ENCODE peak calls at places on chromosomes 1 and 21, in eight cellular contexts. G is heart left ventricle, X is vagina, J is ovary, I is stomach, N is HCT116, L is breast epithelium, T is body of pancreas. O is an unnamed sample.

GRCh38 chr1:145887631-145888030 is 2.0 kb upstream of the ANKRD35 start:
- DNase-seq in L (no peak), T (no peak), N (no peak), X (no peak), G (no peak), I (no peak), J (no peak), O (no peak)

GRCh38 chr1:39800471-39800835 is 11.8 kb upstream of the BMP8B start:
- DNase-seq in X (no peak), I (no peak), G (no peak), J (no peak), N (no peak), T (no peak), L (no peak), O (no peak)

GRCh38 chr1:224433041-224433670 is 1.4 kb downstream of the WDR26 start:
- DNase-seq in L (no peak), N (no peak), G (no peak), J (no peak), I (no peak), X (no peak), T (peak; percentile 26), O (peak; percentile 40)

GRCh38 chr1:204384636-204385354 is 25.1 kb upstream of the PLEKHA6 start:
- DNase-seq in T (peak; percentile 69), I (peak; percentile 66), L (peak; percentile 45), X (no peak), G (peak; percentile 35), N (no peak), J (no peak), O (peak; percentile 76)

GRCh38 chr1:111880866-111881837 is 108.3 kb downstream of the KCND3 start:
- DNase-seq in X (no peak), T (no peak), G (peak; percentile 44), N (no peak), L (no peak), J (no peak), I (no peak), O (no peak)

GRCh38 chr1:241744591-241744990 is 92.5 kb downstream of the WDR64 start:
- DNase-seq in X (no peak), L (no peak), N (no peak), T (no peak), J (no peak), G (no peak), I (no peak), O (no peak)

GRCh38 chr1:42456754-42457089 is 379 bp downstream of the PPCS start:
- DNase-seq in I (peak; percentile 63), N (no peak), L (peak; percentile 24), T (peak; percentile 65), J (no peak), G (peak; percentile 44), X (no peak), O (peak; percentile 63)

GRCh38 chr1:160062134-160062533 is 7.8 kb downstream of the KCNJ10 start:
- DNase-seq in J (no peak), N (no peak), G (no peak), I (no peak), X (no peak), L (no peak), T (no peak), O (no peak)

GRCh38 chr1:119631433-119632102 is 16.5 kb downstream of the ZNF697 start:
- DNase-seq in T (peak; percentile 96), I (peak; percentile 87), X (no peak), L (peak; percentile 91), J (peak; percentile 96), N (no peak), G (peak; percentile 93), O (peak; percentile 89)

GRCh38 chr1:173295391-173295790 is 88.3 kb upstream of the TNFSF4 start:
- DNase-seq in G (no peak), I (no peak), X (no peak), T (no peak), N (no peak), L (no peak), J (no peak), O (no peak)

GRCh38 chr21:25944672-25945213 is 210.0 kb downstream of the GABPA start:
- DNase-seq in J (no peak), I (no peak), L (no peak), N (no peak), X (no peak), G (no peak), T (no peak), O (no peak)

GRCh38 chr1:24763671-24764070 is 18.4 kb downstream of the CLIC4 start:
- DNase-seq in I (no peak), T (no peak), J (no peak), L (no peak), X (no peak), G (no peak), N (no peak), O (no peak)

GRCh38 chr1:24764439-24764838 is 19.2 kb downstream of the CLIC4 start:
- DNase-seq in N (no peak), J (no peak), X (no peak), L (no peak), G (no peak), I (no peak), T (no peak), O (no peak)

GRCh38 chr1:24764848-24765247 is 19.6 kb downstream of the CLIC4 start:
- DNase-seq in I (no peak), X (no peak), J (no peak), L (no peak), N (no peak), G (no peak), T (no peak), O (no peak)

GRCh38 chr1:24761582-24761981 is 16.3 kb downstream of the CLIC4 start:
- DNase-seq in I (no peak), T (no peak), X (no peak), J (no peak), L (no peak), G (no peak), N (no peak), O (no peak)

DNA sequence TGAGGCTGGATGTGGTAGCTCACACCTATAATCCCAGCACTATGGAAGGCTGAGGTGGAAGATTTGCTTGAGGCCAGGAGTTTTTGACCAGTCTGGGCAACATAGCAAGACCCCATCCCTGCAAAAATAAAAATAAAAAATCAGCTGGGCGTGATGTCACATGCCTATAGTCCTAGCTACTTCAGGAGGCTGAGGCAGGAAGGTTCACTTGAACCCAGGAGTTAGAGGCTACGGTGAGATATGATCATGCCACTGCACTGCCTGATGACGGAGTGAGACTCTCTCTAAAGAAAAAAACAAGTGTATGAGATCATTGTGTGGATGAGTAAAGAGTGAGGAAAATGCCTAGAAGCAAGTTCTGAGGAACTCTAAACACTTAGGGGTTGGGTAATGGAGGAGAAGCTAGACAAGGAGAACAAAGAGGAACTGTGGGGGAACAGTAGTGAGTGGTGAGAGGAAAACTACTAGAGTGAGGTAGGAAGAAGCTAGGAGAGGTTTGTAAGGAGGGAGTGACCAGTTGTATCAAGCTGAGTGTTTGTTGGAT is 17.0 kb downstream of the CLIC4 start:
- DNase-seq in X (no peak), I (no peak), J (no peak), T (no peak), N (no peak), L (no peak), G (no peak), O (no peak)
- TF ChIP-seq POLR2A in X (no peak), I (no peak), J (no peak), T (no peak), N (no peak), L (no peak), G (no peak), O (no peak)

GRCh38 chr1:182601416-182601786 is 2.8 kb downstream of the RGS16 start:
- DNase-seq in X (no peak), T (peak; percentile 77), G (peak; percentile 79), J (peak; percentile 62), N (peak; percentile 69), I (peak; percentile 76), L (peak; percentile 51), O (peak; percentile 88)
- H3K4me1 ChIP-seq in X (peaks cover 19% of the 10 kb centered on the region), T (peaks cover 37% of the 10 kb centered on the region), G (peaks cover 23% of the 10 kb centered on the region), J (peaks cover 6% of the 10 kb centered on the region), N (peaks cover 21% of the 10 kb centered on the region), I (peaks cover 30% of the 10 kb centered on the region), L (no peaks in the 10 kb centered on the region), O (peaks cover 30% of the 10 kb centered on the region)

DNA sequence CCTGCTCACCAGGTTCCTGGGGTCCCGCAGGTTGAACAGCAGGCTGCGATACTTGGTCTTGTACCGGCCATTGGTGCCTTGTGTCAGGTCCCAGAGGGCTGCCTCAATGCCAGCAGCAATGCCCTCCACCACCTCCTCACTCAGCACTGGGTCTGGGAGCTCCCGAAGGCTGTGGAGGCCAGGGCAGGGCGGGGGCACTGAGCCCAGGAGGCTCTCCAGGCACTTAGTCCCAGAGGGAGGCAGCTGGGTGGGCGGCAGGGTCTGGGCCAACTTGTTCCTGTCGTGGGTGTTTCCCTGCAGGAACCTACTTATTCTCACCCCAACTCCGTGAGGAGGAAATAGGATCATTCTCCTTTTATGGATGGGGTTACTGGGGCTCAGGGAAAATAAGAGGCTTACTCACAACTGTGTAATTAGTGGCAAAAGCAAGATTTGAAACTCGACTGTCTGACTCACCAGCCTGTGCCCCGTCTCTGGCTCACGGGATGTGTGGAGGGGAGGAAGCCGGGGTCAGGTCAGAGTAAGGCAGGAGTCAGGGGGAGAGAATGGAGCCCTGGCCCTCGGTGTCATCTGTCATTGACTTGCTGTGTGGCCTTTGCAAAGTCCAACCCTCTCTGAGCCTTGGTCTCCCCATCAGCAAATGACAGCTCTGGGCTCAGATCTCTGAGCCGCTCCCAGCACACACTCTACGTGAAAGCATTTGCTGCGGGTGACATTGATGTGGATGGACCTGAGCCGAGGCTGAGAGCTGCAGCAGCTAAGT is 17.2 kb downstream of the SPOCD1 start:
- DNase-seq in N (no peak), G (no peak), L (no peak), I (no peak), J (no peak), X (peak; percentile 61), T (no peak), O (peak; percentile 25)
- TF ChIP-seq POLR2A in N (no peak), G (no peak), L (no peak), I (no peak), J (no peak), X (no peak), T (no peak), O (no peak)

GRCh38 chr1:113879459-113880038 is 7.8 kb downstream of the BCL2L15 start:
- DNase-seq in L (no peak), X (no peak), N (no peak), T (no peak), G (no peak), I (no peak), J (no peak), O (no peak)

GRCh38 chr1:113875714-113876113 is 4.2 kb upstream of the PTPN22 start:
- DNase-seq in X (no peak), N (no peak), G (no peak), I (no peak), J (no peak), L (no peak), T (peak; percentile 52), O (no peak)

GRCh38 chr1:113874017-113874879 is 2.7 kb upstream of the PTPN22 start:
- DNase-seq in N (peak; percentile 41), L (no peak), J (no peak), X (no peak), I (no peak), T (peak; percentile 74), G (no peak), O (no peak)

GRCh38 chr1:113872219-113872934 is 865 bp upstream of the PTPN22 start:
- DNase-seq in L (no peak), N (no peak), I (no peak), J (no peak), X (no peak), T (no peak), G (no peak), O (peak; percentile 7)

GRCh38 chr1:113876181-113876580 is 4.7 kb upstream of the PTPN22 start:
- DNase-seq in L (no peak), T (no peak), G (no peak), N (no peak), I (no peak), J (no peak), X (no peak), O (no peak)
- H3K4me1 ChIP-seq in L (no peaks in the 10 kb centered on the region), T (peaks cover 59% of the 10 kb centered on the region), G (no peaks in the 10 kb centered on the region), N (peaks cover 7% of the 10 kb centered on the region), I (peaks cover 22% of the 10 kb centered on the region), J (no peaks in the 10 kb centered on the region), X (no peaks in the 10 kb centered on the region), O (no peaks in the 10 kb centered on the region)